ENCODE peak calls at places on chromosomes 1 and 21, in seven cellular contexts. F is stimulated activated CD4-positive, alpha-beta T cell treated with anti-CD3 and anti-CD28 coated beads, Interleukin-1b, Interleukin-23, amount 100 ng/mL, for 1 hour; R is HCEC 1CT; K is occipital lobe; T is effector CD8-positive, alpha-beta T cell; X is heart left ventricle; A is mesendoderm. S is an unnamed sample.

GRCh38 chr1:41435570-41436178 is 48.8 kb downstream of the EDN2 start:
- DNase-seq in X (no peak), K (no peak), F (no peak), A (peak), T (no peak), R (no peak), S (peak)

GRCh38 chr1:156705918-156706646 is 699 bp upstream of the CRABP2 start:
- DNase-seq in F (peak), K (peak), R (peak), T (peak), X (peak), A (peak), S (peak)

GRCh38 chr1:167301355-167301754 is 80.7 kb downstream of the POU2F1 start:
- DNase-seq in X (no peak), F (no peak), A (peak), T (no peak), K (no peak), R (no peak), S (no peak)

GRCh38 chr1:32031578-32032286 is 18.1 kb downstream of the KHDRBS1 start:
- DNase-seq in K (no peak), F (no peak), X (no peak), A (no peak), R (peak), T (no peak), S (peak)

GRCh38 chr1:167687919-167688519 is 33.8 kb upstream of the MPZL1 start:
- DNase-seq in A (peak), T (peak), R (peak), X (peak), K (peak), F (peak), S (peak)

GRCh38 chr21:44626673-44627143 is at the start of gene KRTAP10-9:
- DNase-seq in R (no peak), T (no peak), F (no peak), A (no peak), K (no peak), X (no peak), S (no peak)

GRCh38 chr21:27475363-27475955 is 508.6 kb upstream of the ADAMTS5 start:
- DNase-seq in A (peak), K (no peak), X (no peak), F (no peak), T (no peak), R (no peak), S (no peak)

GRCh38 chr1:147084273-147085096 is 87.8 kb downstream of the PRKAB2 start:
- DNase-seq in X (peak), A (peak), K (peak), T (peak), F (peak), R (peak), S (peak)

GRCh38 chr1:6045110-6045502 is 582 bp upstream of the KCNAB2 start:
- DNase-seq in A (no peak), K (no peak), T (no peak), R (no peak), X (no peak), F (no peak), S (no peak)

GRCh38 chr1:14924455-14925325 is 228.9 kb upstream of the TMEM51 start:
- DNase-seq in R (peak), F (no peak), T (no peak), A (peak), K (peak), X (peak), S (peak)

S was measured in EL.